ENCODE peak calls at places on chromosomes 12 and 14, in nine cellular contexts. One of them, this sample, is unnamed.

GRCh38 chr12:16165506-16165905 is 112.0 kb downstream of the SLC15A5 start:
- DNase-seq in pancreas: no peak
- DNase-seq in HFFc6: peak; percentile 35
- DNase-seq in AG10803: peak; percentile 48
- DNase-seq in heart right ventricle: no peak
- DNase-seq in fibroblast of the aortic adventitia: peak; percentile 75
- DNase-seq in mammary epithelial cell: peak; percentile 27
- DNase-seq in foreskin keratinocyte: no peak
- DNase-seq in nephron progenitor cell: peak; percentile 25
- DNase-seq in this sample: peak; percentile 55

GRCh38 chr12:29066061-29066588 is 83.0 kb upstream of the FAR2 start:
- DNase-seq in HFFc6: no peak
- DNase-seq in AG10803: peak; percentile 62
- DNase-seq in mammary epithelial cell: peak; percentile 47
- DNase-seq in foreskin keratinocyte: peak; percentile 37
- DNase-seq in pancreas: no peak
- DNase-seq in fibroblast of the aortic adventitia: peak; percentile 70
- DNase-seq in nephron progenitor cell: no peak
- DNase-seq in heart right ventricle: no peak
- DNase-seq in this sample: peak; percentile 74

GRCh38 chr12:122996188-122996601 is 15.7 kb downstream of the ARL6IP4 start:
- DNase-seq in nephron progenitor cell: no peak
- DNase-seq in fibroblast of the aortic adventitia: no peak
- DNase-seq in pancreas: no peak
- DNase-seq in mammary epithelial cell: no peak
- DNase-seq in heart right ventricle: no peak
- DNase-seq in HFFc6: no peak
- DNase-seq in foreskin keratinocyte: no peak
- DNase-seq in AG10803: no peak
- DNase-seq in this sample: no peak

GRCh38 chr12:118983147-118983824 is 1.9 kb downstream of the SRRM4 start:
- DNase-seq in HFFc6: no peak
- DNase-seq in AG10803: no peak
- DNase-seq in fibroblast of the aortic adventitia: no peak
- DNase-seq in heart right ventricle: no peak
- DNase-seq in mammary epithelial cell: no peak
- DNase-seq in nephron progenitor cell: no peak
- DNase-seq in foreskin keratinocyte: no peak
- DNase-seq in pancreas: no peak
- DNase-seq in this sample: no peak

GRCh38 chr12:108542320-108542719 is 18.7 kb downstream of the SART3 start:
- DNase-seq in pancreas: no peak
- DNase-seq in HFFc6: no peak
- DNase-seq in foreskin keratinocyte: no peak
- DNase-seq in fibroblast of the aortic adventitia: no peak
- DNase-seq in nephron progenitor cell: no peak
- DNase-seq in AG10803: peak; percentile 25
- DNase-seq in mammary epithelial cell: no peak
- DNase-seq in heart right ventricle: no peak
- DNase-seq in this sample: no peak

GRCh38 chr14:88911811-88912210 is 87.4 kb downstream of the TTC8 start:
- DNase-seq in heart right ventricle: no peak
- DNase-seq in foreskin keratinocyte: no peak
- DNase-seq in fibroblast of the aortic adventitia: no peak
- DNase-seq in nephron progenitor cell: no peak
- DNase-seq in HFFc6: no peak
- DNase-seq in pancreas: no peak
- DNase-seq in mammary epithelial cell: no peak
- DNase-seq in AG10803: no peak
- DNase-seq in this sample: no peak

GRCh38 chr14:73753887-73754880 is 40.0 kb upstream of the PNMA1 start:
- DNase-seq in pancreas: no peak
- DNase-seq in mammary epithelial cell: no peak
- DNase-seq in fibroblast of the aortic adventitia: no peak
- DNase-seq in nephron progenitor cell: no peak
- DNase-seq in AG10803: peak; percentile 63
- DNase-seq in heart right ventricle: no peak
- DNase-seq in foreskin keratinocyte: no peak
- DNase-seq in HFFc6: peak; percentile 43
- DNase-seq in this sample: peak; percentile 35

GRCh38 chr12:68646484-68646883 is 35.8 kb downstream of the RAP1B start:
- DNase-seq in AG10803: no peak
- DNase-seq in pancreas: no peak
- DNase-seq in HFFc6: no peak
- DNase-seq in mammary epithelial cell: no peak
- DNase-seq in foreskin keratinocyte: no peak
- DNase-seq in heart right ventricle: no peak
- DNase-seq in fibroblast of the aortic adventitia: no peak
- DNase-seq in nephron progenitor cell: no peak
- DNase-seq in this sample: no peak

GRCh38 chr12:26460361-26460760 is 265.0 kb downstream of the SSPN start:
- DNase-seq in HFFc6: no peak
- DNase-seq in pancreas: no peak
- DNase-seq in nephron progenitor cell: no peak
- DNase-seq in heart right ventricle: no peak
- DNase-seq in mammary epithelial cell: no peak
- DNase-seq in foreskin keratinocyte: no peak
- DNase-seq in AG10803: no peak
- DNase-seq in fibroblast of the aortic adventitia: no peak
- DNase-seq in this sample: no peak

GRCh38 chr12:26466709-26467108 is 271.3 kb downstream of the SSPN start:
- DNase-seq in AG10803: no peak
- DNase-seq in pancreas: no peak
- DNase-seq in mammary epithelial cell: no peak
- DNase-seq in fibroblast of the aortic adventitia: no peak
- DNase-seq in HFFc6: no peak
- DNase-seq in foreskin keratinocyte: no peak
- DNase-seq in nephron progenitor cell: no peak
- DNase-seq in heart right ventricle: no peak
- DNase-seq in this sample: no peak

GRCh38 chr12:26461799-26462198 is 266.4 kb downstream of the SSPN start:
- DNase-seq in heart right ventricle: no peak
- DNase-seq in HFFc6: no peak
- DNase-seq in foreskin keratinocyte: no peak
- DNase-seq in nephron progenitor cell: no peak
- DNase-seq in pancreas: no peak
- DNase-seq in mammary epithelial cell: no peak
- DNase-seq in AG10803: no peak
- DNase-seq in fibroblast of the aortic adventitia: no peak
- DNase-seq in this sample: no peak

GRCh38 chr12:26469801-26470200 is 274.4 kb downstream of the SSPN start:
- DNase-seq in fibroblast of the aortic adventitia: peak; percentile 53
- DNase-seq in nephron progenitor cell: no peak
- DNase-seq in pancreas: no peak
- DNase-seq in AG10803: no peak
- DNase-seq in mammary epithelial cell: no peak
- DNase-seq in heart right ventricle: no peak
- DNase-seq in foreskin keratinocyte: no peak
- DNase-seq in HFFc6: no peak
- DNase-seq in this sample: no peak

DNA sequence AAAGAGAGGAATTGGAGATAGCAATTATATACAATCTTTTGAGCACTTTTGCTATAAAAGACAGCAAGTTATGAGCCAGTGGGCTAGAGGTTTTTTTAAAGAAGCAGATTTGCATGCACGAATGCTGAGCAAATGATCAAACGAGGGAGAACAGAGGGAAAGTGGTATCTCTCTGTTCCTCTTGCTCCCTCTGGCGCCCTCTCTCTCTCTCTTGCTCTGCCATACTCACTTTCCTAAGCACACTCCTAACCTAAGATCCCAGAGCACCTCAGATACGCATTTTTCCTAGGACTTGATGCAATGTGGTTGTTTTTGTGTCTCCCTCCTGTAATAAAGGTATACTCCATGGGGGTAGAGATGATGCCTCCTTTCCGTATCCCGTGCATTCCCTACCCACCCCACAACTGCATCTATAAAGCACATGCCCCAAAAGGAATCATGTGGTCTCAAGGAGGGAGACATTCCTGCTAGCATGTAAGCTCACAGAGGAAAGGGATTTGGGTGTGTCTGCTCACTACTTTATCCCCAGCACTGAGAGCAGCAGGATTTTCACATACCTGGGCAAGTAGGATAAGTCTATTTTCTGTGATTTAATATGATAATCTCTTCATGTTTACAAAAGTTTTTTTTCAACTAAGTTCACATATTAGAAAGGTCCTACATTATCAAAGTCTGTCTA is 270.2 kb downstream of the SSPN start:
- DNase-seq in mammary epithelial cell: no peak
- DNase-seq in foreskin keratinocyte: no peak
- DNase-seq in AG10803: no peak
- DNase-seq in pancreas: no peak
- DNase-seq in fibroblast of the aortic adventitia: peak; percentile 7
- DNase-seq in HFFc6: no peak
- DNase-seq in heart right ventricle: no peak
- DNase-seq in nephron progenitor cell: no peak
- DNase-seq in this sample: no peak
- TF ChIP-seq CTCF in mammary epithelial cell: no peak
- TF ChIP-seq CTCF in foreskin keratinocyte: peak; percentile 25
- TF ChIP-seq CTCF in AG10803: peak; percentile 23
- TF ChIP-seq CTCF in pancreas: no peak
- TF ChIP-seq CTCF in fibroblast of the aortic adventitia: peak; percentile 14
- TF ChIP-seq CTCF in HFFc6: peak; percentile 19
- TF ChIP-seq CTCF in heart right ventricle: no peak
- TF ChIP-seq CTCF in nephron progenitor cell: no peak
- TF ChIP-seq CTCF in this sample: peak; percentile 31

GRCh38 chr12:2958432-2959193 is 584 bp upstream of the TEAD4 start:
- DNase-seq in HFFc6: peak; percentile 81
- DNase-seq in AG10803: peak; percentile 77
- DNase-seq in mammary epithelial cell: peak; percentile 84
- DNase-seq in heart right ventricle: peak; percentile 72
- DNase-seq in foreskin keratinocyte: peak; percentile 61
- DNase-seq in nephron progenitor cell: no peak
- DNase-seq in pancreas: peak; percentile 84
- DNase-seq in fibroblast of the aortic adventitia: peak; percentile 60
- DNase-seq in this sample: peak; percentile 71

GRCh38 chr12:2959194-2959507 is at the start of gene TEAD4:
- DNase-seq in nephron progenitor cell: peak; percentile 90
- DNase-seq in foreskin keratinocyte: peak; percentile 30
- DNase-seq in pancreas: peak; percentile 88
- DNase-seq in mammary epithelial cell: peak; percentile 75
- DNase-seq in fibroblast of the aortic adventitia: peak; percentile 74
- DNase-seq in HFFc6: peak; percentile 71
- DNase-seq in AG10803: peak; percentile 85
- DNase-seq in heart right ventricle: peak; percentile 69
- DNase-seq in this sample: peak; percentile 74

GRCh38 chr12:2955888-2956287 is 3.3 kb upstream of the TEAD4 start:
- DNase-seq in nephron progenitor cell: no peak
- DNase-seq in foreskin keratinocyte: no peak
- DNase-seq in fibroblast of the aortic adventitia: no peak
- DNase-seq in mammary epithelial cell: no peak
- DNase-seq in heart right ventricle: no peak
- DNase-seq in HFFc6: no peak
- DNase-seq in pancreas: no peak
- DNase-seq in AG10803: no peak
- DNase-seq in this sample: no peak

GRCh38 chr12:2959508-2960431 is 573 bp downstream of the TEAD4 start:
- DNase-seq in pancreas: peak; percentile 84
- DNase-seq in fibroblast of the aortic adventitia: peak; percentile 71
- DNase-seq in heart right ventricle: peak; percentile 48
- DNase-seq in mammary epithelial cell: peak; percentile 60
- DNase-seq in nephron progenitor cell: peak; percentile 71
- DNase-seq in HFFc6: peak; percentile 61
- DNase-seq in foreskin keratinocyte: peak; percentile 28
- DNase-seq in AG10803: peak; percentile 57
- DNase-seq in this sample: peak; percentile 62

DNA sequence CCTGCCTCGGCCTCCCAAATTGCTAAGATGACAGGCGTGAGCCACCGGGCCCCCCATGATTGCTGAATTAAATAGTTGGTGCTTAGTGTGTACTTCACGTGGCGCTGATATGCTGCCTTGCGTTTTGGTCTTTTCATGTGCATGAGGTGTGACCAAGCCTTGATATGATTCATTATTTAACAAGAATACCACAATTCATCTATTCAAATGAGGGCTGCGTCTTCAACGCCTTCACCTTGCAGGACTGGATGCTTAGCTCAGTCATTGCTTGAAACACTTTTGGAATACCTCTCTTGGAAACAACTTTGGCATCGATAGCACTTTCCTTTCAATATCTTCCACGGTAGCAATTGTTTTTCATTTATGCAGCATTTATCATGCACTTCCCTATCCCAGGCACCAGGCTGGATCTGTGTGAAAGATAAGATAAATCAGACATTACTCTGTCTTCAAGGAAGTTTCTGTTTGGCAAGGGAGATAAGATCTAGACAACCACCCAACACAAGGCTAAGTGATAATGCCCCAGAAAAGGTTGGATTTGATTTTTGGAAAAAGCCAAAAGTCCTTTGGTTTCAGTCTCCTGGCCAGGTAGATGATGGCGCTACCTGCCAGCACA is 1.3 kb upstream of the TEAD4 start:
- DNase-seq in HFFc6: peak; percentile 13
- DNase-seq in mammary epithelial cell: peak; percentile 8
- DNase-seq in heart right ventricle: no peak
- DNase-seq in foreskin keratinocyte: no peak
- DNase-seq in pancreas: no peak
- DNase-seq in nephron progenitor cell: no peak
- DNase-seq in AG10803: no peak
- DNase-seq in fibroblast of the aortic adventitia: no peak
- DNase-seq in this sample: peak; percentile 17
- TF ChIP-seq CTCF in HFFc6: peak; percentile 24
- TF ChIP-seq CTCF in mammary epithelial cell: no peak
- TF ChIP-seq CTCF in heart right ventricle: no peak
- TF ChIP-seq CTCF in foreskin keratinocyte: no peak
- TF ChIP-seq CTCF in pancreas: no peak
- TF ChIP-seq CTCF in nephron progenitor cell: no peak
- TF ChIP-seq CTCF in AG10803: peak; percentile 1
- TF ChIP-seq CTCF in fibroblast of the aortic adventitia: no peak
- TF ChIP-seq CTCF in this sample: no peak

GRCh38 chr12:128531153-128531552 is 264.2 kb downstream of the TMEM132C start:
- DNase-seq in pancreas: no peak
- DNase-seq in HFFc6: no peak
- DNase-seq in mammary epithelial cell: no peak
- DNase-seq in fibroblast of the aortic adventitia: no peak
- DNase-seq in foreskin keratinocyte: no peak
- DNase-seq in AG10803: no peak
- DNase-seq in nephron progenitor cell: no peak
- DNase-seq in heart right ventricle: no peak
- DNase-seq in this sample: no peak
- TF ChIP-seq CTCF in pancreas: no peak
- TF ChIP-seq CTCF in HFFc6: no peak
- TF ChIP-seq CTCF in mammary epithelial cell: no peak
- TF ChIP-seq CTCF in fibroblast of the aortic adventitia: no peak
- TF ChIP-seq CTCF in foreskin keratinocyte: no peak
- TF ChIP-seq CTCF in AG10803: no peak
- TF ChIP-seq CTCF in nephron progenitor cell: peak; percentile 36
- TF ChIP-seq CTCF in heart right ventricle: no peak
- TF ChIP-seq CTCF in this sample: no peak

DNA sequence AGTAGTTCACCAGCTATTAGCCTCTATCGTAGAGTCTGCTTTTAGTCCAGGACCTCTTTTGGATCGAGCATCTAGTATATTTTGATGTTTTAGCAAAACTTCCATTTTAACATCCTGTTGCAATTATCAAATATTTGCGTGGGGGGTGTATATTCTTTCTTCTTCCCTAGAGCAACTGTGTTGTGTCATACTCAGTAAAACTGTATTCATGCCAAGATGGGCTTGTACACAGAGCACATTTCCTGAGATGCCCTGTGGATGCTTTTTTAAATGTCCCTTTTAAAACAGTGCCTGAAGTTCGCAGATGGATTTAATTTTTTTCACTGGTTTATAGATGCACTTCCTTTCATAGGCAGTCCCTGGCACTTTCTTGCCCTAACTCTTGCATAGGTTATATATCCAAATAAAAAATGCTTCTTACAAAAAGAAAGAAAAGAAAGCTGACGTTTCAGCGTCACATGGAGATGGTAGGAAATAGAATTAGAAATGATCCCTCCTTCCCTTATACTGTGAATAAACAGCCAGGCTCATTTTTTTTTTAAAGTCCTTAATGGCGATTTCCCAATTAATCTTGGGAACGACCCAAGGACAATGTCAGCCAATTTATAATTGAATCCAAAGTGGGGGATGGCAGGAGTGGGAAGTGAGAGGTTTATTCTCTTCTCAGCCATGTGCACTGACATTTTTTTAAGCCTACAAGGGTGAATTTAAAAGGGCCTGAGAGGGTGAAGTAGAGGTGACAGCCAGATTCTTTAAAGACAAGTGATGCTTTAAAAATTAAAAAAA is 247.0 kb downstream of the SLC41A2 start:
- DNase-seq in HFFc6: peak; percentile 81
- DNase-seq in AG10803: peak; percentile 94
- DNase-seq in heart right ventricle: no peak
- DNase-seq in mammary epithelial cell: peak; percentile 11
- DNase-seq in nephron progenitor cell: no peak
- DNase-seq in pancreas: no peak
- DNase-seq in foreskin keratinocyte: no peak
- DNase-seq in fibroblast of the aortic adventitia: peak; percentile 87
- DNase-seq in this sample: peak; percentile 60
- TF ChIP-seq CTCF in HFFc6: no peak
- TF ChIP-seq CTCF in AG10803: no peak
- TF ChIP-seq CTCF in heart right ventricle: no peak
- TF ChIP-seq CTCF in mammary epithelial cell: no peak
- TF ChIP-seq CTCF in nephron progenitor cell: no peak
- TF ChIP-seq CTCF in pancreas: no peak
- TF ChIP-seq CTCF in foreskin keratinocyte: no peak
- TF ChIP-seq CTCF in fibroblast of the aortic adventitia: no peak
- TF ChIP-seq CTCF in this sample: no peak

This sample was measured in astrocyte of the spinal cord.